ENCODE peak calls at places on chromosomes 16 and 17, in seven cellular contexts. C, M, A, I, T, J and H are unnamed samples.

GRCh38 chr16:82007189-82007588 is 4.1 kb downstream of the SDR42E1 start:
- DNase-seq in T (no peak), J (no peak), A (no peak), C (no peak), I (no peak), M (no peak), H (no peak)

GRCh38 chr17:61635913-61636432 is 45.0 kb upstream of the NACA2 start:
- DNase-seq in M (no peak), I (no peak), J (peak; percentile 66), T (no peak), A (peak; percentile 54), C (peak; percentile 55), H (peak; percentile 50)

GRCh38 chr16:86142801-86143236 is 243.9 kb downstream of the IRF8 start:
- DNase-seq in T (no peak), C (no peak), M (no peak), J (no peak), A (no peak), I (no peak), H (no peak)

GRCh38 chr17:59026176-59026939 is 80.3 kb downstream of the TRIM37 start:
- DNase-seq in M (no peak), I (no peak), C (no peak), T (no peak), J (no peak), A (no peak), H (no peak)

GRCh38 chr17:1644493-1645206 is 882 bp downstream of the SCARF1 start:
- DNase-seq in T (peak; percentile 39), J (peak; percentile 73), M (no peak), A (no peak), I (no peak), C (no peak), H (no peak)

GRCh38 chr16:87704754-87705353 is 60.9 kb downstream of the KLHDC4 start:
- DNase-seq in I (no peak), A (no peak), M (no peak), T (no peak), J (no peak), C (no peak), H (no peak)

GRCh38 chr16:64019339-64019738 is 1102.5 kb downstream of the CDH11 start:
- DNase-seq in M (no peak), C (no peak), T (no peak), A (no peak), I (no peak), J (no peak), H (no peak)

GRCh38 chr17:79510071-79510470 is 100.8 kb downstream of the RBFOX3 start:
- DNase-seq in J (no peak), A (no peak), C (no peak), I (no peak), M (no peak), T (no peak), H (no peak)

GRCh38 chr17:78144146-78144719 is 2.0 kb upstream of the C17orf99 start:
- DNase-seq in T (peak; percentile 93), C (no peak), J (peak; percentile 76), I (peak; percentile 75), M (peak; percentile 45), A (no peak), H (peak; percentile 93)

GRCh38 chr17:9053406-9053805 is 32.1 kb downstream of the NTN1 start:
- DNase-seq in A (no peak), I (no peak), M (no peak), C (no peak), J (no peak), T (no peak), H (no peak)

GRCh38 chr17:8060274-8060673 is 21.4 kb downstream of the ALOX15B start:
- DNase-seq in C (peak; percentile 90), I (peak; percentile 64), T (no peak), A (peak; percentile 76), M (no peak), J (peak; percentile 65), H (peak; percentile 70)

GRCh38 chr17:48002208-48002919 is 31.5 kb downstream of the CDK5RAP3 start:
- DNase-seq in A (no peak), T (peak; percentile 9), J (peak; percentile 87), C (peak; percentile 48), M (no peak), I (no peak), H (no peak)

GRCh38 chr17:77322534-77323412 is 182.0 kb downstream of the SEC14L1 start:
- DNase-seq in T (peak; percentile 91), M (peak; percentile 84), I (peak; percentile 75), J (peak; percentile 99), C (peak; percentile 23), A (peak; percentile 70), H (peak; percentile 98)

GRCh38 chr17:80984749-80985148 is 6.9 kb upstream of the CHMP6 start:
- DNase-seq in M (no peak), A (peak; percentile 95), I (no peak), J (peak; percentile 96), C (peak; percentile 74), T (no peak), H (no peak)

GRCh38 chr16:89505204-89506112 is 2.7 kb upstream of the SPG7 start:
- DNase-seq in T (peak; percentile 95), J (peak; percentile 93), M (peak; percentile 69), I (peak; percentile 96), A (no peak), C (no peak), H (peak; percentile 98)

GRCh38 chr17:19579867-19580565 is 46.4 kb downstream of the SLC47A1 start:
- DNase-seq in M (no peak), C (peak; percentile 23), A (peak; percentile 54), T (no peak), J (no peak), I (no peak), H (peak; percentile 43)

GRCh38 chr17:28570716-28571254 is 539 bp downstream of the PIGS start:
- DNase-seq in C (peak; percentile 58), T (no peak), I (no peak), M (peak; percentile 23), J (no peak), A (peak; percentile 80), H (peak; percentile 51)

GRCh38 chr17:45660474-45660873 is 123.6 kb upstream of the CRHR1 start:
- DNase-seq in M (no peak), I (no peak), T (no peak), J (no peak), C (peak; percentile 79), A (no peak), H (no peak)

GRCh38 chr16:22063888-22064467 is 28.4 kb upstream of the VWA3A start:
- DNase-seq in C (peak; percentile 72), M (no peak), A (no peak), T (no peak), J (no peak), I (no peak), H (no peak)

GRCh38 chr16:53549970-53550406 is 47.0 kb upstream of the AKTIP start:
- DNase-seq in J (peak; percentile 82), C (peak; percentile 84), A (peak; percentile 64), M (peak; percentile 5), I (peak; percentile 62), T (peak; percentile 49), H (peak; percentile 66)

GRCh38 chr17:47862621-47863440 is 11.9 kb upstream of the SP6 start:
- DNase-seq in T (no peak), C (no peak), A (no peak), M (no peak), J (peak; percentile 90), I (no peak), H (no peak)

GRCh38 chr17:21098934-21099687 is 27.7 kb upstream of the DHRS7B start:
- DNase-seq in C (peak; percentile 95), M (peak; percentile 22), T (peak; percentile 56), J (peak; percentile 62), A (peak; percentile 95), I (peak; percentile 58), H (peak; percentile 77)

GRCh38 chr17:35795007-35795870 is at the start of gene MMP28:
- DNase-seq in A (peak; percentile 63), M (no peak), J (no peak), T (peak; percentile 50), I (peak; percentile 64), C (peak; percentile 78), H (no peak)

GRCh38 chr17:75503976-75504346 is 11.4 kb downstream of the CASKIN2 start:
- DNase-seq in J (no peak), C (no peak), T (no peak), A (no peak), M (no peak), I (no peak), H (no peak)
- H3K27me3 ChIP-seq in J (no peaks in the 10 kb centered on the region), C (no peaks in the 10 kb centered on the region), T (no peaks in the 10 kb centered on the region), A (no peaks in the 10 kb centered on the region), M (no peaks in the 10 kb centered on the region), I (no peaks in the 10 kb centered on the region), H (no peaks in the 10 kb centered on the region)

DNA sequence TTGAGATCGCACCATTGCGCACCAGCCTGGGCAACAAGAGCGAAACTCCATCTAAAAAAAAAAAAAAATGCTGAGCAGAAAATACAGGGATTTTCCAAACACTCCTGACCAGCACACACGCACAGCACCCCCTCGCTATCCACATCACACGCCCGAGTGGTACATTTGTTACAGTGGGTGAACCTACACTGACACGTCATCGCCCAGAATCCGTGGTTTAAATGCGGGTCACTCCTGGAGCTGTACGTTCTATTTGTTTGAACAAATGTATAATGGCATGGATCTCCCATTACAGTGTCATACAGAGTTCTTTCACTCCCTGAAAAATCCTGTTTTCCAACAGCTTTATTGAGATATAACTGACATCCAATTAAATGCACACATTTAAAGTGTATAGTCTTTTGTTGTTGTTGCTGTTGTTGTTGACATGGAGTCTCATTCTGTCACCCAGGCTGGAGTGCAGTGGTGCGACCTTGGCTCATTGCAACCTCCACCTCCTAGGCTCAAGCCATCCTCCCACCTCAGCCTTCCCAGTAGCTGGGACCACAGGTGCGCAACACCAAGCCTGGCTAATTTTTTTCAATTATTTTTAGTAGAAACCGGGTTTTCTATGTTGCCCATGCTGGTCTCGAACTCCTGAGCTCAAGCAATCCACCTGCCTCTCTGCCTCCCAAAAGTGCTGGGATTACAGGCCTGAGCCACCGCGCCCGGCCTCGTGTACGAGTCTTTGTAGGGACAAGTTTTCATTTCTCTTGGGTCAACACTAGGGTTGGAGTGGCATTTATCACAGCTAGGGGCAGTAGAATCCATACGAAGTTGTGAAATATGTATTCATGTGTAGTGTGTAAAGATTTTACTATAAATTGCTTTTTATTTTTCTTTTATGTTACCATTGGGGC is 4.4 kb upstream of the CARHSP1 start:
- DNase-seq in M (no peak), T (no peak), I (no peak), C (no peak), J (no peak), A (no peak), H (no peak)
- TF ChIP-seq CTCF in M (no peak), T (peak; percentile 18), I (no peak), C (no peak), J (peak; percentile 14), A (peak; percentile 32), H (no peak)

GRCh38 chr17:73311781-73312641 is at the start of gene CDC42EP4:
- DNase-seq in I (peak; percentile 96), C (peak; percentile 97), A (peak; percentile 99), M (peak; percentile 92), J (peak; percentile 91), T (peak; percentile 97), H (peak; percentile 96)
- H3K4me1 ChIP-seq in I (peaks cover 7% of the 10 kb centered on the region), C (peaks cover 27% of the 10 kb centered on the region), A (peaks cover 2% of the 10 kb centered on the region), M (peaks cover 19% of the 10 kb centered on the region), J (peaks cover 15% of the 10 kb centered on the region), T (peaks cover 44% of the 10 kb centered on the region), H (peaks cover 29% of the 10 kb centered on the region)

DNA sequence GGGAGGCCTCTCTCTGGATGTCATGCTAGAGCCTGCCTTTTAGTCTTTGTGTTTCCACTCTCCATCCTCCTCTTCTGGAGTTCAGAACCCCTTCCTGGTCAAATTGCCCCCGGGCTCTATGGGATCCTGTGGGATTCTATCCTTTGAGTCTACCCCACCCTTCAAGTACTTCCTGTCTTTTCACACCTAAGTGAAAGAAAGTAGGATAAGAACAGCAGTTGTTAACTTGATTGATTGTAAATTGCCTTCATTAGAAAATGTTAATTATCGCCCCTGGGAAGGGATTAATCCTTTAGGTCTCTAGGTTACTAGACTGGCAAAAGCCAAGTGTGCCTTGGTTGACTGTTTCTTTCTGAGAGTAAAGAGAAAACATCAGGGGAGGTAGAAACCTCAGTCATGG is 30.1 kb downstream of the PRKCB start:
- DNase-seq in C (no peak), J (no peak), A (peak; percentile 71), I (no peak), T (no peak), M (no peak), H (no peak)
- H3K27me3 ChIP-seq in C (peaks cover 69% of the 10 kb centered on the region), J (no peaks in the 10 kb centered on the region), A (peaks cover 23% of the 10 kb centered on the region), I (no peaks in the 10 kb centered on the region), T (no peaks in the 10 kb centered on the region), M (no peaks in the 10 kb centered on the region), H (no peaks in the 10 kb centered on the region)